ENCODE peak calls at places on chromosomes 2 and 18, in six cellular contexts. E, O, N, X, H and T are unnamed samples.

GRCh38 chr2:180012523-180012922 is 5.4 kb upstream of the CWC22 start:
- DNase-seq in H (no peak), O (no peak), X (no peak), E (peak; percentile 23), N (no peak), T (peak; percentile 1)

GRCh38 chr2:42196403-42197267 is 27.5 kb downstream of the EML4 start:
- DNase-seq in H (peak; percentile 51), N (no peak), O (peak; percentile 46), X (peak; percentile 73), E (peak; percentile 83), T (peak; percentile 29)

GRCh38 chr2:109736177-109736827 is 57.8 kb upstream of the RGPD5 start:
- DNase-seq in O (peak; percentile 17), E (peak; percentile 69), N (no peak), X (peak; percentile 43), H (peak; percentile 43), T (peak; percentile 73)

GRCh38 chr2:181886192-181886591 is 5.3 kb upstream of the ITPRID2 start:
- DNase-seq in E (no peak), H (no peak), O (no peak), N (no peak), X (no peak), T (peak; percentile 80)

GRCh38 chr18:77133920-77134496 is 1.4 kb upstream of the MBP start:
- DNase-seq in H (no peak), O (no peak), E (peak; percentile 20), N (no peak), X (peak; percentile 9), T (no peak)

GRCh38 chr2:44940053-44940494 is 1.4 kb upstream of the SIX3 start:
- DNase-seq in N (no peak), E (no peak), X (no peak), O (no peak), H (no peak), T (no peak)

GRCh38 chr2:240449764-240450531 is 14.5 kb downstream of the GPC1 start:
- DNase-seq in E (no peak), N (no peak), X (no peak), O (no peak), H (no peak), T (no peak)

GRCh38 chr2:158788951-158789350 is 6.2 kb upstream of the DAPL1 start:
- DNase-seq in N (no peak), X (no peak), E (no peak), O (no peak), H (no peak), T (no peak)

DNA sequence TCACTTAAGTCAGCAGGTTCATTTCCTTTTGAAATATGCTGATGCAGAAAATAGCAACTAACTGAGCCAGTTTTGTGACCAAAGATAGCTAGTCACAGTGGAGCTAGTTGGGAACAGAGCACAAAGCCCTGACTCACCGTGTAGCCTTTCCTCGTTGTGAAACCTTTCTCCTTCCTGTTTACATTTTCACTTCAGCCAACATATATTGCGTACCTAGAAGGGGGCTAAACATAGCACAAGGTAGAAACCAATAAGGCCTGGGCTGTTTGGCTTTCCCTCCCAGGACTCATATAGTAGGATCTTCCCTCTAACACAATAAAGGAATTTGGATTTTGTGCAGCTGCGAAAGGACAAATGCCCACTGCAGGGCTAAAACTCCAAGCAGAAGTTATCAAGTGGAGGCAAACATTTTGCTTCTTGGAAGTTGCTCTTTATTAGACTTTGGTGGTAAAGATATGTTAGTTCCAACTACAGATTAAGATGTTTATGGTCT is 24.5 kb upstream of the LPIN2 start:
- DNase-seq in X (peak; percentile 82), O (peak; percentile 69), H (no peak), E (peak; percentile 98), N (no peak), T (peak; percentile 76)
- TF ChIP-seq CTCF in X (no peak), O (no peak), H (no peak), E (no peak), N (no peak), T (no peak)

GRCh38 chr2:163417596-163418337 is 318.0 kb downstream of the FIGN start:
- DNase-seq in H (no peak), O (no peak), X (no peak), E (no peak), N (no peak), T (no peak)
- TF ChIP-seq JUN in H (no peak), O (no peak), X (no peak), E (no peak), N (no peak), T (no peak)

GRCh38 chr2:100237770-100238169 is 84.5 kb downstream of the LONRF2 start:
- DNase-seq in N (no peak), E (no peak), X (peak; percentile 33), H (no peak), O (no peak), T (no peak)
- TF ChIP-seq CTCF in N (peak; percentile 21), E (no peak), X (peak; percentile 22), H (no peak), O (no peak), T (no peak)

GRCh38 chr2:54669677-54670484 is 53.6 kb upstream of the EML6 start:
- DNase-seq in O (no peak), X (no peak), H (no peak), N (no peak), E (peak; percentile 96), T (no peak)
- TF ChIP-seq JUN in O (peak; percentile 31), X (no peak), H (no peak), N (no peak), E (no peak), T (no peak)

GRCh38 chr2:46050489-46050888 is 246.7 kb upstream of the EPAS1 start:
- DNase-seq in X (no peak), E (peak; percentile 36), N (no peak), H (no peak), O (no peak), T (no peak)
- TF ChIP-seq CTCF in X (peak; percentile 13), E (peak; percentile 32), N (peak; percentile 42), H (no peak), O (no peak), T (no peak)